ENCODE peak calls at places on chromosomes 5 and 9, in five cellular contexts. W is ovary, Z is AG04450, R is astrocyte, X is heart right ventricle. I is an unnamed sample.
A peak's percentile ranks its signal among the peaks of the same experiment; 100 is the strongest.

GRCh38 chr5:172853355-172853975 is 19.4 kb downstream of the ERGIC1 start:
- DNase-seq in R (no peak), W (no peak), X (no peak), Z (no peak), I (no peak)

GRCh38 chr5:146766013-146766412 is 112.5 kb downstream of the PPP2R2B start:
- DNase-seq in X (no peak), Z (no peak), W (no peak), R (peak; percentile 69), I (no peak)

GRCh38 chr9:17807670-17808282 is 228.9 kb downstream of the SH3GL2 start:
- DNase-seq in R (no peak), Z (no peak), X (no peak), W (no peak), I (no peak)

GRCh38 chr9:19748278-19749126 is 40.3 kb downstream of the SLC24A2 start:
- DNase-seq in Z (no peak), W (no peak), R (no peak), X (no peak), I (no peak)

GRCh38 chr9:35385042-35385441 is 104.9 kb upstream of the RUSC2 start:
- DNase-seq in W (no peak), Z (peak; percentile 37), R (peak; percentile 41), X (no peak), I (no peak)

GRCh38 chr9:137449081-137449844 is 8.1 kb upstream of the ENTPD8 start:
- DNase-seq in Z (no peak), W (no peak), R (no peak), X (no peak), I (no peak)

GRCh38 chr9:87959916-87960581 is 14.3 kb downstream of the CDK20 start:
- DNase-seq in X (no peak), Z (peak; percentile 36), W (no peak), R (peak; percentile 79), I (no peak)

GRCh38 chr9:109939698-109940342 is 159.8 kb downstream of the PALM2AKAP2 start:
- DNase-seq in R (no peak), X (no peak), Z (no peak), W (no peak), I (no peak)

GRCh38 chr5:14250094-14250777 is 107.1 kb downstream of the TRIO start:
- DNase-seq in W (peak; percentile 82), R (peak; percentile 88), Z (peak; percentile 49), X (peak; percentile 64), I (peak; percentile 65)

GRCh38 chr5:124920909-124921666 is 174.6 kb upstream of the ZNF608 start:
- DNase-seq in W (no peak), Z (no peak), X (no peak), R (no peak), I (no peak)

GRCh38 chr5:72280655-72281069 is 39.4 kb downstream of the MRPS27 start:
- DNase-seq in W (no peak), Z (no peak), X (no peak), R (peak; percentile 43), I (no peak)

GRCh38 chr5:90294604-90295003 is 115.0 kb downstream of the CETN3 start:
- DNase-seq in X (no peak), W (no peak), R (no peak), Z (no peak), I (no peak)

GRCh38 chr5:59923465-59923864 is 29.9 kb upstream of the PDE4D start:
- DNase-seq in W (no peak), Z (no peak), R (peak; percentile 1), X (no peak), I (no peak)

GRCh38 chr9:121878208-121878835 is 214.8 kb downstream of the TTLL11 start:
- DNase-seq in X (no peak), Z (no peak), W (no peak), R (no peak), I (no peak)

GRCh38 chr5:53194086-53194485 is 84.5 kb upstream of the MOCS2 start:
- DNase-seq in R (peak; percentile 18), W (no peak), X (no peak), Z (no peak), I (no peak)

GRCh38 chr5:165460911-165461310 is 1955.5 kb downstream of the MAT2B start:
- DNase-seq in W (no peak), Z (no peak), R (peak; percentile 9), X (no peak), I (no peak)

GRCh38 chr5:43572357-43572756 is 15.5 kb upstream of the PAIP1 start:
- DNase-seq in X (peak; percentile 15), R (peak; percentile 25), W (no peak), Z (no peak), I (no peak)

GRCh38 chr5:135747824-135748223 is 86.6 kb upstream of the SLC25A48 start:
- DNase-seq in X (no peak), Z (no peak), W (no peak), R (no peak), I (no peak)

GRCh38 chr5:74382864-74383618 is 257.5 kb downstream of the ENC1 start:
- DNase-seq in X (peak; percentile 80), R (peak; percentile 71), Z (no peak), W (no peak), I (peak; percentile 63)
- H3K27ac ChIP-seq in X (peak overlapping the region; percentile 80), R (peak overlapping the region; percentile 20), Z (no peak overlapping the region), W (no peak overlapping the region), I (peak overlapping the region; percentile 80)

GRCh38 chr5:51345106-51345505 is 38.1 kb upstream of the ISL1 start:
- DNase-seq in R (peak; percentile 6), Z (no peak), W (no peak), X (no peak), I (no peak)

GRCh38 chr5:51347157-51347556 is 36.1 kb upstream of the ISL1 start:
- DNase-seq in Z (no peak), R (no peak), X (no peak), W (no peak), I (no peak)

DNA sequence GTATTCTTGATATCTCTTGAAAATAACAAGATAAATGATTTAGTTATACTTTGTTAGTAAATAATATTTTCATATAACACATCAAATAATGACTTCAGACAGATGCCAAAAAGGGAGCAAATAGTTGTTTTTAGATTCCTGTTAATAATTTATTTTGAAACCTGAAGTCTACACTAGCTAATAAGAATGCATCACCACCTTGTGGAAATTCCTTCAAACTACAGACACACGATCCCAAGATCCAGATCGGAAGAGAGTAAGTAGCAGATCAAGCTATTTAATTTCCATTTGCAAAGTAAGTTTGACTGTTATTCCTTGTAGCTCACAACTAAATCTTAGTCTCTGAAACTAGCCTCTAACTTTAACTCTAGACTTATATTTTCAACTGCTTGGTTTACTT is 35.5 kb upstream of the ISL1 start:
- DNase-seq in X (no peak), W (no peak), R (no peak), Z (no peak), I (no peak)
- TF ChIP-seq CTCF in X (no peak), W (no peak), R (no peak), Z (no peak), I (no peak)

DNA sequence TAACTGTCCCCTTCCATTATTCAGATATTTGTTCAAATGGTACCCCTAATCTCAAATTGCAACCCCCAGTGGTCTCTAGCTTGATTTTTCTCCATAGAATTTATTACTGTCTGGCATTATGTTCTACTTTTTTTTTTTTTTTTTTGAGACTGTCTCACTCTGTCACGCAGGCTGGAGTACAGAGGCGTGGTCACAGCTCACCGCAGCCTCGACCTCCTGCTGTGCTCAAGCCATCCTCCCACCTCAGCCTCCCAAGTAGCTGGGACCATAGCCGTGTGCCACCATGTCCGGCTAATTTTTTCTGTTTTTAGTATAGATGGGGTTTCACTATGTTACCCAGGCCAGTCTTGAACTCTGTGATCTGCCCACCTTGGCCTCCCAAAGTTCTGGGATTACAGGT is 2.0 kb upstream of the REEP5 start:
- DNase-seq in X (no peak), R (no peak), W (no peak), Z (no peak), I (no peak)
- H3K4me3 ChIP-seq in X (no peak overlapping the region), R (no peak overlapping the region), W (no peak overlapping the region), Z (no peak overlapping the region), I (no peak overlapping the region)

DNA sequence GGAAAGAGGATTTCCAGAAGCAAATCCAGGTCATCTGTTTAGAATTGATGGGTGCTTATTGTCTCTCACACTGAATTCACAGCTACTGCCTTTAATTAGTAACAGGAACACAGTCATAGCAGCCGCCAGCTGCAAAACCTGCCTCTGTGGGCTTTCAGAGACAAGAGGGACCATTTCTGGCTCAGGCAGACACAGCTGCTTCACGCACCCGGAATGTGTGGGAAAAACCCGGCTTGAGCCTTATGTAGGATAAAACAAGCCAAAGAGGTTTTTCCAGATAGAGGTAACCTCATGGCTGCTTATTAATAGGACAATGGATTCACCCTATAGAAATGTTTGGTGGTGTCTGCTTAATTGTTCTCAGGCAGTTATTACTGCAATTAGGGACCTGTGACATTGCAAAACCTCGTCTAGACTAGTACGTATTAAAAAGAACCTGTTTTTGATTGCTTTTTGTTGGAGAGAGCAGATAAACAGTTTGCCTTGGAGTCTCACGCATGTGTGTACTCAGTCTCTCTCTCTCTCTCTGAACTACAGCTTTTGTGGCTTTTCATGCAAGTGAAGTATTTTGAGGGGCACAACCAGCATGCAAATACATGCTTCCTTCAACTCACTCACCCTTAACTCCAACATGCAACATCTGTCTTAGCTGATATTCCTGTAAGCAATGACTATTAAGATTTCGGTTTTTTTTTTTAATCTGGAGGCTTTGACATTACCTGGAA is 302.7 kb downstream of the PLK2 start:
- DNase-seq in R (peak; percentile 75), X (peak; percentile 41), W (no peak), Z (no peak), I (no peak)
- H3K27ac ChIP-seq in R (peak overlapping the region; percentile 62), X (peak overlapping the region; percentile 50), W (no peak overlapping the region), Z (no peak overlapping the region), I (no peak overlapping the region)

I was measured in psoas muscle.